ENCODE peak calls at places on chromosomes 3 and 15, in seven cellular contexts. I is CD4-positive, alpha-beta memory T cell; D is PC-3; J is endodermal cell; S is A673; P is foreskin fibroblast; M is brain microvascular endothelial cell. W is an unnamed sample.

GRCh38 chr3:153099131-153099530 is 62.9 kb upstream of the RAP2B start:
- DNase-seq in I (no peak), D (no peak), J (no peak), S (no peak), P (no peak), M (no peak), W (no peak)

GRCh38 chr3:124699686-124700396 is 30.4 kb upstream of the UMPS start:
- DNase-seq in I (no peak), D (no peak), J (peak), S (no peak), P (no peak), M (no peak), W (no peak)

GRCh38 chr3:158731938-158732855 is at the start of gene RARRES1:
- DNase-seq in I (peak), D (no peak), J (peak), S (peak), P (peak), M (peak), W (peak)

GRCh38 chr3:110814170-110815007 is 257.2 kb upstream of the NECTIN3 start:
- DNase-seq in I (peak), D (peak), J (no peak), S (no peak), P (peak), M (peak), W (peak)

GRCh38 chr3:126345641-126346460 is 11.4 kb downstream of the KLF15 start:
- DNase-seq in I (no peak), D (no peak), J (peak), S (no peak), P (no peak), M (no peak), W (no peak)

GRCh38 chr3:193943200-193943599 is 192.7 kb upstream of the HES1 start:
- DNase-seq in I (no peak), D (no peak), J (peak), S (no peak), P (no peak), M (no peak), W (no peak)

GRCh38 chr3:128524374-128525299 is 31.6 kb upstream of the GATA2 start:
- DNase-seq in I (no peak), D (no peak), J (no peak), S (no peak), P (no peak), M (no peak), W (no peak)

GRCh38 chr15:30882861-30883433 is 20.8 kb upstream of the FAN1 start:
- DNase-seq in I (no peak), D (no peak), J (no peak), S (no peak), P (no peak), M (no peak), W (no peak)

GRCh38 chr3:157201648-157202278 is 41.8 kb upstream of the CCNL1 start:
- DNase-seq in I (no peak), D (peak), J (no peak), S (peak), P (peak), M (no peak), W (peak)

GRCh38 chr15:41513282-41514227 is at the start of gene LTK:
- DNase-seq in I (peak), D (no peak), J (peak), S (peak), P (peak), M (no peak), W (peak)

GRCh38 chr15:48721061-48721810 is 75.7 kb upstream of the FBN1 start:
- DNase-seq in I (no peak), D (no peak), J (no peak), S (no peak), P (peak), M (no peak), W (peak)
- H3K4me3 ChIP-seq in I (no peak), D (no peak), J (no peak), S (no peak), P (no peak), M (no peak), W (no peak)

DNA sequence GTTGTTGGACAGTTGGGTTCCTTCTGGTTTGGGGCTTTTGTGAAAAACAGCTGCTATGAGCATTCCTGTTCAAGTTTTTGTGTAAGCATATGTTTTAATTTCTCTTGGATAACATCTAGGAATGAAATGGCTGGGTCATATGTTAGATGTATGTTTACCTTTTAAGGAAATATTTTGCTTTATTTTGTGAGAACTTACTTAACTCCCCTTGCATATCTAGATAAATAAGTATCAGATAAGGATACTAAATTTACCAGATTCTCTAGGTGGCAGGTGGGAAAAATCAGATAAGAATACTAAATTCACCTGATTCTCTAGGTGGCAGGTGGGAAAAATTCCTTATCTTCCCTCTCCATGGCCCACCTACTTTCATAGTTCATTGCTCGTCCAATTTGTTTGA is 1.1 kb upstream of the PLS1 start:
- DNase-seq in I (no peak), D (no peak), J (no peak), S (no peak), P (no peak), M (no peak), W (peak)
- H3K4me3 ChIP-seq in I (no peak), D (peak), J (peak), S (peak), P (peak), M (no peak), W (no peak)

DNA sequence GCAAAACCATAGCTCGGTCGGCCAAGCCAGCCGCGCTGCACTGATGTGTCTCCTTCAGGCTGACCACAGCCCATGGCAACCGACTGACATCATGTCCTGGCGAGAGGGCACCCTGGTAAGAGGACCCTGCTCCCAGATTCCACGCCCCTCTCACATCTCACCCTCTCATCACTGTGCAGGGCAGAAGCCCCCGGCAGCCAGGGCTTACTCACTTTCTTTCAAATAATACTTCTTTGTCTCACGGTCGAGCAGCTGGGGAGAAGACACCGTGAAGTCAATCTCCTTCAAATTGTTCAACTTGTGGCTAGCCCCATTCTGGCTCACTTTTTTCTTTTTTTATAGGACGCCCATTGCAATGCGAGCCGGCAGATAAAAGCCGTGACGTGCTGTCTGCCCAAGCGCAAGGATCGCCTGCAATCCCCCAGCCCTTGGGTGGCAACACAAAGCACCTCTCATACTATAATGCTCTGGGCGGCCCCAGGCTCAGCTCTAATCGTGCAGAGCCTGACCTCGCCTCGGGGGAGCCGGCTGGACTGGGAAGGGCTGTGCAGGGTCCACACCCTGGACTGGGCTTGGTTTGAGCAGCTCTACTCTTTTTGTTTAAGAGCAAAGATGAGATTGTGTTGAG is 33.6 kb downstream of the VGLL4 start:
- DNase-seq in I (no peak), D (no peak), J (no peak), S (no peak), P (no peak), M (peak), W (peak)
- H3K4me3 ChIP-seq in I (no peak), D (no peak), J (no peak), S (no peak), P (no peak), M (peak), W (peak)

GRCh38 chr3:5221701-5222100 is 34.2 kb downstream of the EDEM1 start:
- DNase-seq in I (no peak), D (no peak), J (no peak), S (no peak), P (no peak), M (no peak), W (no peak)
- H3K4me3 ChIP-seq in I (no peak), D (no peak), J (no peak), S (no peak), P (no peak), M (no peak), W (no peak)

DNA sequence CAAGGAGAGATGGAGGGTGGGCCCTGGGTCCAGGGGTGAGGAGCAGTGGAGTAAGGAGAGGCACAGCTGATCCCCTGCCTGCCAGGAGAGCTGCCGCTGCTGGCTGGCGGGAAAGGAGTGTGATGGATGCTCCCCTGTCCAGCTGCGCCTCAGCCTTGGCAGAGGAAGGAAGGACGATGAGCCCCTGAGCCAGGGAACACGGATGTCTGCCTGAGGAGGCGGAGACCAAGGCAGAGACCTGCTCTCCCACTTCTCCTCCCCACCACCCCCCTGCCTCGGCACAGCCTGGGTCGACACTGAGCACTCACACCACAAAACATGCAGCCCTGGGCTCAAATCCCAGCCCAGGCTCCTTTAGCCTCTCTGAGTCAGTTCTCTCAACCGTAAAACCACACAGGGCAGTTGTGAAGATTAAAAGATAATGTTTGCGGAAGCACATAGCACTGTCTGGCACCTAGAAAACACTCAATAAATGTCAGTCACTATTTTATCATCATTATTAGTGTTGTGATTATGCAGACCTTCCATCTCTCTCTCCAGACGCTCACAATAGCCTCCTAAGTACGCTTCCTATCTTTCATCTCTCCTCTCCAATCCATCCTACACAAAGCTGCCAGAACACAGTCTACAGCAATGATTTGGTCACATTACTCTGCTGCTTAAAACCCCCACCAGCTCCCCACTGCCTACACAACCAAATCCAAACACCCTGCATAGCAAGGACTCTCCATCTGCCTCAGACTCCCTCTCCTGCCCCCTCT is 52.2 kb downstream of the SEMA5B start:
- DNase-seq in I (no peak), D (peak), J (peak), S (peak), P (peak), M (peak), W (peak)
- H3K4me3 ChIP-seq in I (no peak), D (peak), J (peak), S (no peak), P (no peak), M (no peak), W (no peak)